ENCODE peak calls at places on chromosomes 7 and 10, in four cellular contexts. Q is spleen, R is lower lobe of right lung, T is right cardiac atrium. L is an unnamed sample.

GRCh38 chr10:44991571-44991970 is 9.2 kb upstream of the ZNF22 start:
- DNase-seq in Q (no peak), R (no peak), T (peak; percentile 86), L (no peak)

GRCh38 chr7:76262683-76263402 is 39.6 kb upstream of the HSPB1 start:
- DNase-seq in Q (no peak), R (no peak), T (peak; percentile 68), L (peak; percentile 73)

GRCh38 chr7:55409474-55410225 is 44.5 kb downstream of the LANCL2 start:
- DNase-seq in Q (no peak), R (no peak), T (no peak), L (peak; percentile 12)

GRCh38 chr7:1041471-1042160 is 2.7 kb upstream of the GPR146 start:
- DNase-seq in Q (peak; percentile 75), R (no peak), T (peak; percentile 63), L (no peak)

GRCh38 chr10:132841254-132841975 is 55.5 kb upstream of the NKX6-2 start:
- DNase-seq in Q (peak; percentile 52), R (no peak), T (no peak), L (no peak)

GRCh38 chr10:75530337-75530736 is 98.9 kb downstream of the LRMDA start:
- DNase-seq in Q (no peak), R (no peak), T (no peak), L (peak; percentile 98)

GRCh38 chr7:141359740-141360413 is 191.3 kb upstream of the AGK start:
- DNase-seq in Q (no peak), R (no peak), T (no peak), L (no peak)

GRCh38 chr10:132515811-132516726 is 21.5 kb upstream of the INPP5A start:
- DNase-seq in Q (peak; percentile 71), R (peak; percentile 34), T (peak; percentile 53), L (no peak)

GRCh38 chr7:91043181-91043580 is 221.1 kb upstream of the FZD1 start:
- DNase-seq in Q (no peak), R (no peak), T (no peak), L (no peak)

GRCh38 chr10:124596914-124597676 is 135.5 kb downstream of the LHPP start:
- DNase-seq in Q (peak; percentile 34), R (no peak), T (no peak), L (no peak)

DNA sequence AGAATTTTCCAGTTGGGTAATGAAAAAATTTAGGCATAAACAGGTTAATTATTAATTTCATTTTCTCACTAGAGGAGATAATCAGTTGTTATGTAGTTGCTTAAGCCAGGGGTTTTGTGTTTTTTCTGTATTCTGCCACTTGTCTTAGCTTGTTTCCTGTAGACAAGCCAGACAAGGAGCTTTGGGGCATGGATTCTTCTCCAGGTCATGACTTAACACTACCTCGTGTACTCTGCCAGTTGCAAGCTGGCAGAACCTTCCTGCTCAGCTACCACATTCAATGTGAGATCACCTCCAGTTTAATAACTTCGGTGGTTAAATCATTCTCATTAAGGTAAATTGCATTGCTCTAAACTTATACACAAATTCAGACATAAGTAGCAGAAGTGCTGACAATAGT is 1.8 kb downstream of the CCM2 start:
- DNase-seq in Q (no peak), R (no peak), T (no peak), L (no peak)
- H3K27ac ChIP-seq in Q (peak overlapping the region; percentile 89), R (peak overlapping the region; percentile 89), T (no peak overlapping the region), L (no peak overlapping the region)

DNA sequence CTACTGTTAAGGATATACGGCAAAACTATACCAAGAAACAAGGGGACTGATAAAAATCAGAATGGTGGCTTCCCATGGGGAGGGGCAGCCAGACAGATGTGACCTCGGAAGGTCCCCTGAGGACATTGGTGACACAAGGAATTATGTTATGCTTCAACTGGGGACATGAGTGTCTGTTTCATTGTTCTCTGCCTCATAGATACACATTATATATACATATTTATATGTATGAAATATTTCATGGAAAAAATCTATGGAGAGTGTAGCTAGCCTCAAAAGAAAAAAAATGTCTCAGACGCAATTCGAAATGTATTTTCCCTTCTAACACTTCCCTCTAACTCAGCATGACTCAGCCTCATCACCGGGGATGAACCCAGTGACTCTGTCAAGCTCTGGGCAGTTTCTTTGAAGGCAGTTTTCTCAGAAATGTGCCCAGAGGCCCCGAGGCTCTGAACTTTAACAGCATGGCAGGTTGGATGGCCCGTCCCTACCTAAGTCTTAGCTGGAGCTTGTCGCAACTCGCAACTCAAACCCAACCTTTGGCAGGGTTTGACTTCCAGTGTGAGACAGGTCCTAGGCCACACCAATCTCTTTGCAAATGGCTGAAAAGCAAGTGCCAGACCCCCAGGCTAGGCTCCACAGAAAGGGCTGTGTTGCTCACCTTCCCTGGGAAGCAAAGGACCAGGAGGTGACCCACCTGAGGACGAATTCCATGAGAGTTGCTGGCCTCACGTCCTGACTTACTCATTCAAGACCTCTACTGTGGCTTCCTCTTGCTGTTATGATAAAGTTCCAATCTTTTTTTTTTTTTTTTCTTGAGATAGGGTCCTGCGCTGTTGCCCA is 86.9 kb downstream of the CARD11 start:
- DNase-seq in Q (no peak), R (no peak), T (no peak), L (peak; percentile 70)
- H3K27ac ChIP-seq in Q (no peak overlapping the region), R (no peak overlapping the region), T (no peak overlapping the region), L (no peak overlapping the region)

DNA sequence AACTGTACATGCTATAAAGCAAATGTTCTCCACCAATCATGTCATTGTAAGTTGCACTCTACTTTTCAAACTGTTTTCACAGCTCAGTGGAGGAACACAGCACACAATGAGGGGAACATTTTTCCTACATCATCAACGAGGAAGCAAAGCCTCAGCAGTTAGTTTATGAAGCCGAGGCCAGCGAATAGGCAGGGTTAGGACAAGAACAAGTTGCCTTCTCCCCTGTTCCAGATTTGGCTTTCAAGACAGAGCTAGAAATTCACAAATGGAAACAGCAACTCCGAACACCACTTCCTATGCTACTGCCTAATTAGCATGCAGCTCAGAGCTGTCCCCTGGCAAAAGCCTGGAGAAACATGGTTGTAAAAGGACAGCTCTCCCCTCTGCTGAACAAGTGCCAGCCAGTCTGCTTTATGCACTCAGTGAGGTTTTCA is 19.8 kb downstream of the ITGB8 start:
- DNase-seq in Q (no peak), R (no peak), T (no peak), L (no peak)
- H3K27ac ChIP-seq in Q (no peak overlapping the region), R (no peak overlapping the region), T (peak overlapping the region; percentile 13), L (peak overlapping the region; percentile 95)

GRCh38 chr7:24870766-24871165 is 109.2 kb downstream of the OSBPL3 start:
- DNase-seq in Q (no peak), R (no peak), T (no peak), L (peak; percentile 74)
- H3K27ac ChIP-seq in Q (no peak overlapping the region), R (no peak overlapping the region), T (no peak overlapping the region), L (peak overlapping the region; percentile 13)

DNA sequence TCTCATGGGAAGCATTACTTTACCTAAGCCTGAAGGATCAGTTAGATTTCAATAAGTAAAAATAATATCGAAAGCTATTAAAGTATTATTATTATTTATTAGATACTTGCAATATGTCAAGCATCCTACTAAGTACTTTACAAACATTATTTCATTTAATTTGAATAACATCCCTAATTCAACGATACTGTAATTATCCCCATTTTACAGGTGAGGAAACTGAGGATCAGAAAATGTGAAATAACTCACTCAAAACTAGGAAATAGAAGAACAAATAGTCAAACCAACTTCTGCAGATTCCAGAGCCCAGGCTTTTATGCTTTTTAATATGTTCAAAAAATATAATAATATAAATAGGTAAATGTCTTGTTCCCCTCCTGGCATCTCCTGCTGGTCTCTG is 10.3 kb upstream of the PDCD4 start:
- DNase-seq in Q (no peak), R (no peak), T (no peak), L (no peak)
- H3K27ac ChIP-seq in Q (peak overlapping the region; percentile 87), R (peak overlapping the region; percentile 74), T (no peak overlapping the region), L (no peak overlapping the region)

DNA sequence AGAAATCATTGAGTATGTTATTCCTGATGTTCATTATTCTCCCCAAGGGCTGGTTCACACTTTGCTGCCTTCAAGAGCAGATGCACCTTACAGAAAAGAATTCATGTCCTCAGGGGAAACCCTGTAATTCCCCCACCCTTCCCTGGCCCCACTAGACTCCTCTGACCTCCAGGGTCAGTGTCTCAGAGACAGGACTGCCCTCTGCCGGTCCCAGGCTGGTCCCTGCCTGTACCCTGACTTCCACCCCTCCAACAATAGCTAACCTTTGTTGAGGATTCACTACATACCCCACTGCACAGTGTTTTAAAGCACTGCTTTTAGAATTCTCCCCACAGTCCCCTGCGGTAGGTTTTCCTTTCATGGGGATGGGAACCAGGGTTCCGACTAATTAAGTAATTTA is 4.4 kb upstream of the SEPHS1 start:
- DNase-seq in Q (no peak), R (no peak), T (no peak), L (no peak)
- H3K27ac ChIP-seq in Q (no peak overlapping the region), R (no peak overlapping the region), T (no peak overlapping the region), L (no peak overlapping the region)

DNA sequence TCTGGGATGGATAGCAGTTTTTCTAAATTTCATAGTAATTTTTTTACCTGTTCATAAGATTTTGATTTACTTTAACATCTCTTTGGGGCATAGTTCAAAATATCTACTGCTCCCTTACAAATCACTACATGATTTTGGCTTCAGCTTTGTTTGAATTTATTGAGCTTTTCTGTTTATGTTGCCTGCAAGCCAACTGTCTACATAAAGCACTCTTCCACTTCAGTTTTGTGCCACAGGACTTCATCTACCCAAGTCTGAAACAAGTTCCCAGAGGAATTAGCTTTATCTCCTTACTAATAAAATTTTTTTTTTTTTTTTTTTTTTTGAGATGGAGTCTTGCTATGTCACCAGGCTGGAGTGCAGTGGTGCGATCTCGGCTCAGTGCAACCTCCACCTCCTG is 45.4 kb upstream of the KMT2E start:
- DNase-seq in Q (no peak), R (no peak), T (no peak), L (no peak)
- H3K27ac ChIP-seq in Q (no peak overlapping the region), R (peak overlapping the region; percentile 31), T (no peak overlapping the region), L (no peak overlapping the region)

L was measured in PC-3.